ENCODE peak calls at places on chromosomes 1 and 21, in eight cellular contexts. One of them, this sample, is unnamed.
A peak's percentile ranks its signal among the peaks of the same experiment; 100 is the strongest.

GRCh38 chr1:203278087-203278884 is 27.0 kb upstream of the BTG2 start:
- DNase-seq in SK-N-SH: peak; percentile 79
- DNase-seq in endothelial cell of umbilical vein: peak; percentile 48
- DNase-seq in GM12878: no peak
- DNase-seq in HCT116: no peak
- DNase-seq in K562: peak; percentile 43
- DNase-seq in H1: no peak
- DNase-seq in HepG2: no peak
- DNase-seq in this sample: no peak

GRCh38 chr1:41364444-41365319 is 3.4 kb downstream of the FOXO6 start:
- DNase-seq in HepG2: no peak
- DNase-seq in K562: no peak
- DNase-seq in GM12878: no peak
- DNase-seq in SK-N-SH: no peak
- DNase-seq in endothelial cell of umbilical vein: no peak
- DNase-seq in HCT116: no peak
- DNase-seq in H1: no peak
- DNase-seq in this sample: no peak

GRCh38 chr1:31712625-31713024 is 8.8 kb upstream of the COL16A1 start:
- DNase-seq in H1: no peak
- DNase-seq in K562: no peak
- DNase-seq in SK-N-SH: no peak
- DNase-seq in endothelial cell of umbilical vein: peak; percentile 76
- DNase-seq in HCT116: no peak
- DNase-seq in HepG2: no peak
- DNase-seq in GM12878: no peak
- DNase-seq in this sample: no peak

GRCh38 chr1:203275656-203276272 is 29.6 kb upstream of the BTG2 start:
- DNase-seq in endothelial cell of umbilical vein: no peak
- DNase-seq in K562: no peak
- DNase-seq in SK-N-SH: no peak
- DNase-seq in H1: no peak
- DNase-seq in HepG2: no peak
- DNase-seq in HCT116: no peak
- DNase-seq in GM12878: no peak
- DNase-seq in this sample: no peak

GRCh38 chr21:30194701-30195299 is 21.1 kb downstream of the CLDN8 start:
- DNase-seq in endothelial cell of umbilical vein: no peak
- DNase-seq in K562: peak; percentile 37
- DNase-seq in HCT116: no peak
- DNase-seq in HepG2: peak; percentile 10
- DNase-seq in H1: no peak
- DNase-seq in SK-N-SH: peak; percentile 18
- DNase-seq in GM12878: no peak
- DNase-seq in this sample: peak; percentile 56

GRCh38 chr1:218643926-218644325 is 298.8 kb downstream of the TGFB2 start:
- DNase-seq in GM12878: no peak
- DNase-seq in K562: no peak
- DNase-seq in H1: no peak
- DNase-seq in HepG2: no peak
- DNase-seq in SK-N-SH: no peak
- DNase-seq in endothelial cell of umbilical vein: no peak
- DNase-seq in HCT116: no peak
- DNase-seq in this sample: no peak

GRCh38 chr21:42905195-42905594 is 12.1 kb downstream of the NDUFV3 start:
- DNase-seq in HepG2: no peak
- DNase-seq in SK-N-SH: no peak
- DNase-seq in endothelial cell of umbilical vein: no peak
- DNase-seq in H1: no peak
- DNase-seq in HCT116: no peak
- DNase-seq in GM12878: no peak
- DNase-seq in K562: no peak
- DNase-seq in this sample: no peak

GRCh38 chr1:117335376-117336086 is 31.7 kb upstream of the MAN1A2 start:
- DNase-seq in GM12878: no peak
- DNase-seq in H1: no peak
- DNase-seq in K562: no peak
- DNase-seq in HepG2: no peak
- DNase-seq in HCT116: no peak
- DNase-seq in SK-N-SH: no peak
- DNase-seq in endothelial cell of umbilical vein: no peak
- DNase-seq in this sample: no peak

GRCh38 chr1:247118946-247119446 is 14.8 kb upstream of the ZNF669 start:
- DNase-seq in K562: peak; percentile 52
- DNase-seq in HepG2: peak; percentile 79
- DNase-seq in SK-N-SH: peak; percentile 72
- DNase-seq in GM12878: no peak
- DNase-seq in HCT116: peak; percentile 22
- DNase-seq in endothelial cell of umbilical vein: no peak
- DNase-seq in H1: peak; percentile 93
- DNase-seq in this sample: no peak

GRCh38 chr1:221729771-221730170 is 12.1 kb downstream of the DUSP10 start:
- DNase-seq in GM12878: no peak
- DNase-seq in HCT116: no peak
- DNase-seq in endothelial cell of umbilical vein: no peak
- DNase-seq in H1: no peak
- DNase-seq in HepG2: no peak
- DNase-seq in K562: no peak
- DNase-seq in SK-N-SH: no peak
- DNase-seq in this sample: no peak

GRCh38 chr1:33030575-33030974 is 6.1 kb downstream of the AK2 start:
- DNase-seq in endothelial cell of umbilical vein: no peak
- DNase-seq in K562: peak; percentile 21
- DNase-seq in HCT116: no peak
- DNase-seq in GM12878: no peak
- DNase-seq in HepG2: no peak
- DNase-seq in H1: no peak
- DNase-seq in SK-N-SH: no peak
- DNase-seq in this sample: no peak

GRCh38 chr1:215739028-215739427 is 171.9 kb downstream of the KCTD3 start:
- DNase-seq in GM12878: no peak
- DNase-seq in K562: no peak
- DNase-seq in HepG2: no peak
- DNase-seq in endothelial cell of umbilical vein: no peak
- DNase-seq in SK-N-SH: no peak
- DNase-seq in H1: no peak
- DNase-seq in HCT116: no peak
- DNase-seq in this sample: no peak

GRCh38 chr1:3614755-3615742 is 3.7 kb upstream of the MEGF6 start:
- DNase-seq in HepG2: no peak
- DNase-seq in K562: peak; percentile 65
- DNase-seq in H1: no peak
- DNase-seq in GM12878: no peak
- DNase-seq in HCT116: no peak
- DNase-seq in SK-N-SH: peak; percentile 81
- DNase-seq in endothelial cell of umbilical vein: peak; percentile 34
- DNase-seq in this sample: no peak

GRCh38 chr1:93330196-93330595 is 15.5 kb upstream of the DR1 start:
- DNase-seq in GM12878: no peak
- DNase-seq in K562: no peak
- DNase-seq in endothelial cell of umbilical vein: no peak
- DNase-seq in SK-N-SH: no peak
- DNase-seq in H1: no peak
- DNase-seq in HepG2: no peak
- DNase-seq in HCT116: no peak
- DNase-seq in this sample: no peak

GRCh38 chr1:213987422-213987875 is 324 bp upstream of the PROX1 start:
- DNase-seq in SK-N-SH: peak; percentile 94
- DNase-seq in HCT116: no peak
- DNase-seq in K562: no peak
- DNase-seq in H1: no peak
- DNase-seq in HepG2: no peak
- DNase-seq in GM12878: no peak
- DNase-seq in endothelial cell of umbilical vein: no peak
- DNase-seq in this sample: no peak

GRCh38 chr1:15938628-15939161 is 37.2 kb downstream of the ZBTB17 start:
- DNase-seq in GM12878: no peak
- DNase-seq in HCT116: no peak
- DNase-seq in H1: no peak
- DNase-seq in SK-N-SH: no peak
- DNase-seq in endothelial cell of umbilical vein: no peak
- DNase-seq in K562: no peak
- DNase-seq in HepG2: no peak
- DNase-seq in this sample: no peak

GRCh38 chr1:9909222-9910046 is 635 bp downstream of the CTNNBIP1 start:
- DNase-seq in GM12878: no peak
- DNase-seq in SK-N-SH: no peak
- DNase-seq in HepG2: no peak
- DNase-seq in endothelial cell of umbilical vein: peak; percentile 23
- DNase-seq in H1: no peak
- DNase-seq in HCT116: no peak
- DNase-seq in K562: peak; percentile 35
- DNase-seq in this sample: no peak

DNA sequence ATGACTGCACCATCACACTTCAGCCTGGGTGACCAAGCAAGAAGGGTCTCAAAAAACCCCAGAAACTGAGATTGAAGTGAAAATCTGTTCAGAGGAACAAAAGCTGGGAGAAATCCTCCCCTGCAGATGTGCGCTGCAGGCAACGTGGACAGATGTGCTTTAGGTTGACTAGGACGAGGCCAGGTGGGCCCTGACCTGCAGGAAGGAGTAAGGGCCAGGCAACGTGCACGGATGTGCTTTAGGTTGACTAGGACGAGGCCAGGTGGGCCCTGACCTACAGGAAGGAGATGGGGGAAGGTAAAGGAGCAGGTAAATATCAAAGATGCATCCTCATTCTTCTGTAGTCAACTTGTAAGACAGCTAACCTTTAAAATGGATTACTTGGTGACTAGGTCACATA is 2.5 kb upstream of the KRTAP12-1 start:
- DNase-seq in K562: no peak
- DNase-seq in GM12878: no peak
- DNase-seq in HCT116: no peak
- DNase-seq in endothelial cell of umbilical vein: no peak
- DNase-seq in H1: no peak
- DNase-seq in SK-N-SH: no peak
- DNase-seq in HepG2: no peak
- DNase-seq in this sample: no peak
- TF ChIP-seq POLR2AphosphoS5 in K562: no peak
- TF ChIP-seq POLR2AphosphoS5 in GM12878: no peak
- TF ChIP-seq POLR2AphosphoS5 in HCT116: no peak
- TF ChIP-seq POLR2AphosphoS5 in endothelial cell of umbilical vein: no peak
- TF ChIP-seq POLR2AphosphoS5 in H1: no peak
- TF ChIP-seq POLR2AphosphoS5 in SK-N-SH: no peak
- TF ChIP-seq POLR2AphosphoS5 in HepG2: no peak
- TF ChIP-seq POLR2AphosphoS5 in this sample: no peak

GRCh38 chr1:208215393-208215792 is 28.8 kb downstream of the PLXNA2 start:
- DNase-seq in HepG2: no peak
- DNase-seq in K562: no peak
- DNase-seq in H1: no peak
- DNase-seq in SK-N-SH: no peak
- DNase-seq in endothelial cell of umbilical vein: no peak
- DNase-seq in HCT116: no peak
- DNase-seq in GM12878: no peak
- DNase-seq in this sample: no peak
- H3K9ac ChIP-seq in HepG2: no peak overlapping the region
- H3K9ac ChIP-seq in K562: no peak overlapping the region
- H3K9ac ChIP-seq in H1: no peak overlapping the region
- H3K9ac ChIP-seq in SK-N-SH: no peak overlapping the region
- H3K9ac ChIP-seq in endothelial cell of umbilical vein: no peak overlapping the region
- H3K9ac ChIP-seq in HCT116: no peak overlapping the region
- H3K9ac ChIP-seq in GM12878: no peak overlapping the region
- H3K9ac ChIP-seq in this sample: no peak overlapping the region

GRCh38 chr1:156439771-156440183 is 60.8 kb downstream of the MEF2D start:
- DNase-seq in HepG2: no peak
- DNase-seq in H1: no peak
- DNase-seq in K562: no peak
- DNase-seq in SK-N-SH: no peak
- DNase-seq in HCT116: no peak
- DNase-seq in endothelial cell of umbilical vein: no peak
- DNase-seq in GM12878: no peak
- DNase-seq in this sample: no peak
- H3K4me3 ChIP-seq in HepG2: no peak overlapping the region
- H3K4me3 ChIP-seq in H1: no peak overlapping the region
- H3K4me3 ChIP-seq in K562: no peak overlapping the region
- H3K4me3 ChIP-seq in SK-N-SH: no peak overlapping the region
- H3K4me3 ChIP-seq in HCT116: no peak overlapping the region
- H3K4me3 ChIP-seq in endothelial cell of umbilical vein: no peak overlapping the region
- H3K4me3 ChIP-seq in GM12878: no peak overlapping the region
- H3K4me3 ChIP-seq in this sample: no peak overlapping the region

GRCh38 chr1:14571810-14572767 is 26.4 kb upstream of the KAZN start:
- DNase-seq in endothelial cell of umbilical vein: no peak
- DNase-seq in H1: no peak
- DNase-seq in SK-N-SH: peak; percentile 44
- DNase-seq in K562: peak; percentile 62
- DNase-seq in HepG2: no peak
- DNase-seq in HCT116: no peak
- DNase-seq in GM12878: no peak
- DNase-seq in this sample: no peak
- TF ChIP-seq POLR2AphosphoS5 in endothelial cell of umbilical vein: no peak
- TF ChIP-seq POLR2AphosphoS5 in H1: no peak
- TF ChIP-seq POLR2AphosphoS5 in SK-N-SH: no peak
- TF ChIP-seq POLR2AphosphoS5 in K562: no peak
- TF ChIP-seq POLR2AphosphoS5 in HepG2: no peak
- TF ChIP-seq POLR2AphosphoS5 in HCT116: no peak
- TF ChIP-seq POLR2AphosphoS5 in GM12878: no peak
- TF ChIP-seq POLR2AphosphoS5 in this sample: no peak

DNA sequence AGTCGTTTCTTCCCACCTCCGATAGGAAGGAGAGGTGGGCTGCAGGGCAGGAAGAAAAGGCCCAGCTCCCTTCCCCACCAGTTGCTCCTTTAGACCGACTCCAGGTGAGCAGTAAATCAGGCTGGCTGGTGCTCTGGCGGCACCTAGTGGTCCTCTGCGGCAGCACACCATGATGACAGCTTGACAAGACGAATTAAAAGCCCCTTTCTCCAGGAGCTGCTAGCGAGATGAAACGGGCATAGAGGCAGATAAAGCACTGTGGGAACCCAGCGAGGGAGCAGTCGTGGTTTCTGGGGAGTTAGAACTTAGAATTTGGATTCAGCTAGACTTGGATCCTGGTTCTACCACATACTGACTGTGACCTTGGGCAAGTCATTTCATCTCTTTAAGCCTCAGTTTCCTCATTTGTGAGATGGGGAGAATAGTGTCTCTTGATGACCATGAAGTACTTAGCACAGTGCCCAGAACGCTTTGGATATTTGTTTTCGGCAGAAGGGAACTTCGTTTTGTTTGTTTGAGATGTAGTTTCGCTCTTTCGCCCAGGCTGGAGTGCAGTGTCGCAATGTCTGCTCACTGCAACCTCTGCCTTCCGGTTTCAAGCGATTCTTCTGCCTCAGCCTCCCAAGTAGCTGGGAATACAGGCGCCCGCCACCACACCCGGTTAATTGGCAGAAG is 21.8 kb upstream of the COL9A2 start:
- DNase-seq in HepG2: peak; percentile 76
- DNase-seq in H1: peak; percentile 88
- DNase-seq in GM12878: peak; percentile 76
- DNase-seq in endothelial cell of umbilical vein: peak; percentile 87
- DNase-seq in HCT116: peak; percentile 74
- DNase-seq in K562: peak; percentile 82
- DNase-seq in SK-N-SH: peak; percentile 78
- DNase-seq in this sample: peak; percentile 57
- H3K9ac ChIP-seq in HepG2: peak overlapping the region; percentile 14
- H3K9ac ChIP-seq in H1: no peak overlapping the region
- H3K9ac ChIP-seq in GM12878: no peak overlapping the region
- H3K9ac ChIP-seq in endothelial cell of umbilical vein: no peak overlapping the region
- H3K9ac ChIP-seq in HCT116: no peak overlapping the region
- H3K9ac ChIP-seq in K562: no peak overlapping the region
- H3K9ac ChIP-seq in SK-N-SH: no peak overlapping the region
- H3K9ac ChIP-seq in this sample: no peak overlapping the region

GRCh38 chr1:186948542-186948941 is 119.8 kb downstream of the PLA2G4A start:
- DNase-seq in endothelial cell of umbilical vein: peak; percentile 100
- DNase-seq in H1: no peak
- DNase-seq in GM12878: no peak
- DNase-seq in SK-N-SH: no peak
- DNase-seq in K562: no peak
- DNase-seq in HCT116: no peak
- DNase-seq in HepG2: no peak
- DNase-seq in this sample: no peak
- H3K4me3 ChIP-seq in endothelial cell of umbilical vein: no peak overlapping the region
- H3K4me3 ChIP-seq in H1: no peak overlapping the region
- H3K4me3 ChIP-seq in GM12878: no peak overlapping the region
- H3K4me3 ChIP-seq in SK-N-SH: no peak overlapping the region
- H3K4me3 ChIP-seq in K562: no peak overlapping the region
- H3K4me3 ChIP-seq in HCT116: no peak overlapping the region
- H3K4me3 ChIP-seq in HepG2: no peak overlapping the region
- H3K4me3 ChIP-seq in this sample: no peak overlapping the region

This sample was measured in SK-N-MC.